ENCODE peak calls at places on chromosomes 11 and 22, in five cellular contexts. One of them, this sample, is unnamed.
A peak's percentile ranks its signal among the peaks of the same experiment; 100 is the strongest.

GRCh38 chr11:111941963-111942362 is 4.8 kb downstream of the DIXDC1 start:
- DNase-seq in AG10803: no peak
- DNase-seq in coronary artery: no peak
- DNase-seq in fibroblast of mammary gland: no peak
- DNase-seq in small intestine: peak; percentile 30
- DNase-seq in this sample: no peak

GRCh38 chr22:29030618-29031235 is 30.9 kb downstream of the C22orf31 start:
- DNase-seq in fibroblast of mammary gland: peak; percentile 87
- DNase-seq in coronary artery: no peak
- DNase-seq in small intestine: peak; percentile 74
- DNase-seq in AG10803: peak; percentile 59
- DNase-seq in this sample: peak; percentile 77

GRCh38 chr11:133519560-133519959 is 12.7 kb downstream of the OPCML start:
- DNase-seq in coronary artery: no peak
- DNase-seq in AG10803: no peak
- DNase-seq in small intestine: no peak
- DNase-seq in fibroblast of mammary gland: no peak
- DNase-seq in this sample: no peak

GRCh38 chr11:34281256-34281655 is 76.6 kb downstream of the ABTB2 start:
- DNase-seq in fibroblast of mammary gland: no peak
- DNase-seq in small intestine: no peak
- DNase-seq in AG10803: no peak
- DNase-seq in coronary artery: no peak
- DNase-seq in this sample: no peak

GRCh38 chr22:50323900-50324299 is 2.9 kb downstream of the DENND6B start:
- DNase-seq in AG10803: no peak
- DNase-seq in coronary artery: no peak
- DNase-seq in small intestine: no peak
- DNase-seq in fibroblast of mammary gland: no peak
- DNase-seq in this sample: no peak

GRCh38 chr11:28447226-28447625 is 339.0 kb downstream of the METTL15 start:
- DNase-seq in small intestine: no peak
- DNase-seq in fibroblast of mammary gland: peak; percentile 35
- DNase-seq in AG10803: peak; percentile 36
- DNase-seq in coronary artery: no peak
- DNase-seq in this sample: no peak

GRCh38 chr11:26847459-26847858 is 125.6 kb upstream of the SLC5A12 start:
- DNase-seq in AG10803: peak; percentile 69
- DNase-seq in coronary artery: peak; percentile 78
- DNase-seq in fibroblast of mammary gland: peak; percentile 62
- DNase-seq in small intestine: no peak
- DNase-seq in this sample: peak; percentile 76

GRCh38 chr11:44623321-44623715 is 57.9 kb downstream of the CD82 start:
- DNase-seq in fibroblast of mammary gland: no peak
- DNase-seq in coronary artery: peak; percentile 50
- DNase-seq in AG10803: no peak
- DNase-seq in small intestine: no peak
- DNase-seq in this sample: peak; percentile 3

GRCh38 chr11:17786824-17787525 is 52.4 kb downstream of the KCNC1 start:
- DNase-seq in AG10803: peak; percentile 47
- DNase-seq in coronary artery: no peak
- DNase-seq in fibroblast of mammary gland: peak; percentile 93
- DNase-seq in small intestine: no peak
- DNase-seq in this sample: no peak

GRCh38 chr11:113316251-113316650 is 1.9 kb downstream of the TTC12 start:
- DNase-seq in AG10803: no peak
- DNase-seq in small intestine: no peak
- DNase-seq in fibroblast of mammary gland: no peak
- DNase-seq in coronary artery: no peak
- DNase-seq in this sample: no peak

GRCh38 chr22:33126881-33127280 is 68.7 kb upstream of the SYN3 start:
- DNase-seq in fibroblast of mammary gland: peak; percentile 18
- DNase-seq in AG10803: peak; percentile 8
- DNase-seq in coronary artery: no peak
- DNase-seq in small intestine: no peak
- DNase-seq in this sample: no peak

GRCh38 chr11:69540118-69541000 is 58.9 kb downstream of the LINC01488 start:
- DNase-seq in AG10803: no peak
- DNase-seq in fibroblast of mammary gland: no peak
- DNase-seq in coronary artery: peak; percentile 87
- DNase-seq in small intestine: no peak
- DNase-seq in this sample: no peak

GRCh38 chr11:123672568-123672967 is 18.1 kb upstream of the SCN3B start:
- DNase-seq in AG10803: no peak
- DNase-seq in coronary artery: no peak
- DNase-seq in small intestine: no peak
- DNase-seq in fibroblast of mammary gland: no peak
- DNase-seq in this sample: no peak

GRCh38 chr11:123797065-123797940 is 8.8 kb downstream of the OR6M1 start:
- DNase-seq in small intestine: peak; percentile 22
- DNase-seq in fibroblast of mammary gland: no peak
- DNase-seq in coronary artery: no peak
- DNase-seq in AG10803: no peak
- DNase-seq in this sample: no peak

GRCh38 chr11:124050770-124051169 is 9.6 kb upstream of the OR10G7 start:
- DNase-seq in small intestine: no peak
- DNase-seq in AG10803: no peak
- DNase-seq in fibroblast of mammary gland: no peak
- DNase-seq in coronary artery: no peak
- DNase-seq in this sample: no peak

GRCh38 chr11:117949062-117949461 is 19.9 kb upstream of the TMPRSS13 start:
- DNase-seq in coronary artery: no peak
- DNase-seq in small intestine: no peak
- DNase-seq in fibroblast of mammary gland: no peak
- DNase-seq in AG10803: no peak
- DNase-seq in this sample: no peak

GRCh38 chr11:108669711-108670110 is 4.8 kb downstream of the DDX10 start:
- DNase-seq in AG10803: no peak
- DNase-seq in coronary artery: no peak
- DNase-seq in fibroblast of mammary gland: peak; percentile 45
- DNase-seq in small intestine: peak; percentile 43
- DNase-seq in this sample: no peak

GRCh38 chr11:13297917-13298356 is 20.3 kb downstream of the BMAL1 start:
- DNase-seq in coronary artery: no peak
- DNase-seq in AG10803: no peak
- DNase-seq in fibroblast of mammary gland: no peak
- DNase-seq in small intestine: peak; percentile 33
- DNase-seq in this sample: no peak

GRCh38 chr11:34727228-34727737 is 106.4 kb downstream of the EHF start:
- DNase-seq in small intestine: no peak
- DNase-seq in coronary artery: no peak
- DNase-seq in AG10803: no peak
- DNase-seq in fibroblast of mammary gland: no peak
- DNase-seq in this sample: no peak

GRCh38 chr11:128716231-128716630 is 22.4 kb downstream of the FLI1 start:
- DNase-seq in AG10803: no peak
- DNase-seq in coronary artery: no peak
- DNase-seq in small intestine: no peak
- DNase-seq in fibroblast of mammary gland: no peak
- DNase-seq in this sample: no peak

GRCh38 chr11:113475160-113475761 is at the start of gene DRD2:
- DNase-seq in coronary artery: no peak
- DNase-seq in fibroblast of mammary gland: no peak
- DNase-seq in small intestine: no peak
- DNase-seq in AG10803: no peak
- DNase-seq in this sample: no peak

GRCh38 chr11:20022363-20023081 is 137.8 kb downstream of the DBX1 start:
- DNase-seq in small intestine: no peak
- DNase-seq in coronary artery: no peak
- DNase-seq in AG10803: no peak
- DNase-seq in fibroblast of mammary gland: peak; percentile 24
- DNase-seq in this sample: no peak

GRCh38 chr11:70843906-70844305 is 408.5 kb downstream of the SHANK2 start:
- DNase-seq in AG10803: no peak
- DNase-seq in fibroblast of mammary gland: no peak
- DNase-seq in coronary artery: no peak
- DNase-seq in small intestine: no peak
- DNase-seq in this sample: no peak

GRCh38 chr11:59901306-59901705 is 22.7 kb downstream of the OOSP3 start:
- DNase-seq in AG10803: no peak
- DNase-seq in coronary artery: no peak
- DNase-seq in fibroblast of mammary gland: peak; percentile 10
- DNase-seq in small intestine: peak; percentile 13
- DNase-seq in this sample: no peak

GRCh38 chr11:105144887-105145286 is 5.3 kb upstream of the CARD18 start:
- DNase-seq in fibroblast of mammary gland: peak; percentile 59
- DNase-seq in small intestine: peak; percentile 18
- DNase-seq in AG10803: peak; percentile 72
- DNase-seq in coronary artery: no peak
- DNase-seq in this sample: no peak

GRCh38 chr11:104572279-104572678 is 326.0 kb downstream of the CASP12 start:
- DNase-seq in AG10803: no peak
- DNase-seq in fibroblast of mammary gland: peak; percentile 25
- DNase-seq in coronary artery: no peak
- DNase-seq in small intestine: no peak
- DNase-seq in this sample: no peak

GRCh38 chr22:20397498-20397897 is 3.5 kb downstream of the ZNF74 start:
- DNase-seq in small intestine: no peak
- DNase-seq in coronary artery: no peak
- DNase-seq in AG10803: no peak
- DNase-seq in fibroblast of mammary gland: no peak
- DNase-seq in this sample: no peak

GRCh38 chr11:69645801-69646492 is 5.0 kb downstream of the CCND1 start:
- DNase-seq in AG10803: no peak
- DNase-seq in coronary artery: no peak
- DNase-seq in fibroblast of mammary gland: no peak
- DNase-seq in small intestine: no peak
- DNase-seq in this sample: no peak

GRCh38 chr11:104165014-104165413 is 1.1 kb upstream of the PDGFD start:
- DNase-seq in AG10803: no peak
- DNase-seq in coronary artery: no peak
- DNase-seq in fibroblast of mammary gland: no peak
- DNase-seq in small intestine: no peak
- DNase-seq in this sample: no peak

GRCh38 chr22:46057762-46058420 is 80.9 kb upstream of the WNT7B start:
- DNase-seq in AG10803: peak; percentile 83
- DNase-seq in coronary artery: peak; percentile 81
- DNase-seq in fibroblast of mammary gland: peak; percentile 83
- DNase-seq in small intestine: peak; percentile 65
- DNase-seq in this sample: peak; percentile 84
- H3K4me3 ChIP-seq in AG10803: peak overlapping the region; percentile 79
- H3K4me3 ChIP-seq in coronary artery: peak overlapping the region; percentile 95
- H3K4me3 ChIP-seq in fibroblast of mammary gland: peak overlapping the region; percentile 59
- H3K4me3 ChIP-seq in small intestine: no peak overlapping the region
- H3K4me3 ChIP-seq in this sample: peak overlapping the region; percentile 3

GRCh38 chr11:1217151-1217550 is 5.7 kb upstream of the MUC5B start:
- DNase-seq in small intestine: no peak
- DNase-seq in AG10803: no peak
- DNase-seq in fibroblast of mammary gland: no peak
- DNase-seq in coronary artery: no peak
- DNase-seq in this sample: no peak
- H3K4me3 ChIP-seq in small intestine: no peak overlapping the region
- H3K4me3 ChIP-seq in AG10803: no peak overlapping the region
- H3K4me3 ChIP-seq in fibroblast of mammary gland: no peak overlapping the region
- H3K4me3 ChIP-seq in coronary artery: no peak overlapping the region
- H3K4me3 ChIP-seq in this sample: no peak overlapping the region

GRCh38 chr11:65043881-65044501 is 3.0 kb downstream of the SAC3D1 start:
- DNase-seq in small intestine: no peak
- DNase-seq in fibroblast of mammary gland: peak; percentile 68
- DNase-seq in AG10803: peak; percentile 58
- DNase-seq in coronary artery: no peak
- DNase-seq in this sample: no peak

GRCh38 chr11:65051389-65051858 is 6.9 kb downstream of the NAALADL1 start:
- DNase-seq in AG10803: no peak
- DNase-seq in coronary artery: no peak
- DNase-seq in fibroblast of mammary gland: no peak
- DNase-seq in small intestine: no peak
- DNase-seq in this sample: no peak

GRCh38 chr11:65045061-65045460 is 4.1 kb downstream of the SAC3D1 start:
- DNase-seq in fibroblast of mammary gland: no peak
- DNase-seq in coronary artery: no peak
- DNase-seq in AG10803: no peak
- DNase-seq in small intestine: no peak
- DNase-seq in this sample: no peak

GRCh38 chr11:65045728-65046127 is 4.7 kb downstream of the SAC3D1 start:
- DNase-seq in AG10803: no peak
- DNase-seq in small intestine: no peak
- DNase-seq in coronary artery: no peak
- DNase-seq in fibroblast of mammary gland: no peak
- DNase-seq in this sample: no peak

GRCh38 chr11:65047581-65048422 is 6.8 kb downstream of the SAC3D1 start:
- DNase-seq in fibroblast of mammary gland: no peak
- DNase-seq in small intestine: no peak
- DNase-seq in coronary artery: no peak
- DNase-seq in AG10803: peak; percentile 22
- DNase-seq in this sample: no peak
- H3K4me3 ChIP-seq in fibroblast of mammary gland: peak overlapping the region; percentile 50
- H3K4me3 ChIP-seq in small intestine: peak overlapping the region; percentile 22
- H3K4me3 ChIP-seq in coronary artery: peak overlapping the region; percentile 81
- H3K4me3 ChIP-seq in AG10803: peak overlapping the region; percentile 63
- H3K4me3 ChIP-seq in this sample: peak overlapping the region; percentile 37

GRCh38 chr11:73976451-73977151 is 6.0 kb downstream of the UCP2 start:
- DNase-seq in fibroblast of mammary gland: no peak
- DNase-seq in small intestine: no peak
- DNase-seq in coronary artery: no peak
- DNase-seq in AG10803: no peak
- DNase-seq in this sample: no peak

GRCh38 chr11:73975479-73975757 is 7.2 kb downstream of the UCP2 start:
- DNase-seq in AG10803: no peak
- DNase-seq in coronary artery: no peak
- DNase-seq in fibroblast of mammary gland: no peak
- DNase-seq in small intestine: no peak
- DNase-seq in this sample: no peak

GRCh38 chr11:73972620-73973449 is 9.8 kb downstream of the UCP2 start:
- DNase-seq in AG10803: no peak
- DNase-seq in fibroblast of mammary gland: no peak
- DNase-seq in coronary artery: no peak
- DNase-seq in small intestine: no peak
- DNase-seq in this sample: no peak

GRCh38 chr11:73972187-73972586 is 10.5 kb downstream of the UCP2 start:
- DNase-seq in coronary artery: no peak
- DNase-seq in small intestine: no peak
- DNase-seq in AG10803: no peak
- DNase-seq in fibroblast of mammary gland: no peak
- DNase-seq in this sample: no peak

GRCh38 chr11:73974611-73975478 is 7.8 kb downstream of the UCP2 start:
- DNase-seq in fibroblast of mammary gland: no peak
- DNase-seq in AG10803: no peak
- DNase-seq in small intestine: no peak
- DNase-seq in coronary artery: no peak
- DNase-seq in this sample: no peak
- H3K4me3 ChIP-seq in fibroblast of mammary gland: no peak overlapping the region
- H3K4me3 ChIP-seq in AG10803: no peak overlapping the region
- H3K4me3 ChIP-seq in small intestine: no peak overlapping the region
- H3K4me3 ChIP-seq in coronary artery: no peak overlapping the region
- H3K4me3 ChIP-seq in this sample: no peak overlapping the region